ENCODE peak calls at places on chromosome 12, in ten cellular contexts. W is pancreas; D is upper lobe of right lung; O is heart left ventricle; Y is small intestine; F is CD8-positive, alpha-beta memory T cell; B is HCT116; S is fibroblast of lung; K is breast epithelium; G is GM12878. X is an unnamed sample. For H3K27me3, the result is how much of the 10 kb centered on the place peaks cover.

GRCh38 chr12:50322196-50322595 is 38.9 kb upstream of the LIMA1 start:
- DNase-seq in W (no peak), D (no peak), O (no peak), Y (peak), F (no peak), B (no peak), S (no peak), K (no peak), G (no peak), X (no peak)

GRCh38 chr12:100481021-100481420 is 7.4 kb downstream of the NR1H4 start:
- DNase-seq in W (no peak), D (no peak), O (no peak), Y (no peak), F (no peak), B (no peak), S (no peak), K (no peak), G (no peak), X (no peak)

GRCh38 chr12:109767456-109767855 is 53.8 kb downstream of the FAM222A start:
- DNase-seq in W (no peak), D (no peak), O (no peak), Y (no peak), F (no peak), B (no peak), S (no peak), K (no peak), G (no peak), X (no peak)

GRCh38 chr12:65740873-65741600 is 83.2 kb upstream of the HMGA2 start:
- DNase-seq in W (peak), D (peak), O (peak), Y (peak), F (peak), B (no peak), S (peak), K (no peak), G (no peak), X (peak)

GRCh38 chr12:67436230-67436629 is 167.1 kb downstream of the CAND1 start:
- DNase-seq in W (no peak), D (no peak), O (no peak), Y (no peak), F (no peak), B (no peak), S (no peak), K (no peak), G (no peak), X (no peak)

GRCh38 chr12:115374480-115375187 is 690.7 kb upstream of the TBX3 start:
- DNase-seq in W (no peak), D (no peak), O (no peak), Y (no peak), F (no peak), B (no peak), S (no peak), K (no peak), G (peak), X (peak)

GRCh38 chr12:51381226-51382079 is 9.8 kb downstream of the GALNT6 start:
- DNase-seq in W (no peak), D (no peak), O (no peak), Y (no peak), F (no peak), B (no peak), S (peak), K (no peak), G (no peak), X (no peak)

GRCh38 chr12:124469193-124469888 is 98.1 kb downstream of the NCOR2 start:
- DNase-seq in W (no peak), D (no peak), O (no peak), Y (no peak), F (peak), B (no peak), S (peak), K (no peak), G (no peak), X (no peak)

GRCh38 chr12:30753233-30753632 is 1.5 kb downstream of the CAPRIN2 start:
- DNase-seq in W (no peak), D (no peak), O (no peak), Y (no peak), F (peak), B (no peak), S (peak), K (no peak), G (no peak), X (peak)

GRCh38 chr12:46332260-46332659 is 40.3 kb downstream of the SLC38A2 start:
- DNase-seq in W (no peak), D (no peak), O (no peak), Y (no peak), F (no peak), B (no peak), S (peak), K (no peak), G (no peak), X (no peak)

GRCh38 chr12:43306066-43306465 is 245.9 kb downstream of the ADAMTS20 start:
- DNase-seq in W (no peak), D (no peak), O (no peak), Y (no peak), F (no peak), B (no peak), S (peak), K (no peak), G (no peak), X (no peak)

GRCh38 chr12:5470221-5470620 is 38.3 kb downstream of the NTF3 start:
- DNase-seq in W (no peak), D (no peak), O (no peak), Y (no peak), F (no peak), B (no peak), S (no peak), K (no peak), G (no peak), X (no peak)

GRCh38 chr12:123696209-123696608 is 15.9 kb upstream of the ATP6V0A2 start:
- DNase-seq in W (no peak), D (no peak), O (no peak), Y (no peak), F (no peak), B (no peak), S (no peak), K (no peak), G (no peak), X (no peak)

GRCh38 chr12:96190403-96191170 is 3.6 kb upstream of the ELK3 start:
- DNase-seq in W (no peak), D (no peak), O (no peak), Y (no peak), F (no peak), B (no peak), S (no peak), K (no peak), G (no peak), X (no peak)
- H3K4me3 ChIP-seq in W (no peak), D (no peak), O (no peak), Y (no peak), F (no peak), B (no peak), S (no peak), K (no peak), G (peak), X (no peak)

GRCh38 chr12:211639-212382 is 2.1 kb downstream of the SLC6A12 start:
- DNase-seq in W (no peak), D (no peak), O (peak), Y (no peak), F (no peak), B (no peak), S (no peak), K (no peak), G (no peak), X (no peak)

GRCh38 chr12:209851-210250 is 4.1 kb downstream of the SLC6A12 start:
- DNase-seq in W (no peak), D (no peak), O (peak), Y (no peak), F (no peak), B (no peak), S (no peak), K (no peak), G (no peak), X (no peak)

GRCh38 chr12:212383-212798 is 1.6 kb downstream of the SLC6A12 start:
- DNase-seq in W (no peak), D (no peak), O (no peak), Y (no peak), F (no peak), B (no peak), S (no peak), K (no peak), G (no peak), X (no peak)

GRCh38 chr12:210277-211141 is 3.4 kb downstream of the SLC6A12 start:
- DNase-seq in W (no peak), D (no peak), O (peak), Y (peak), F (no peak), B (no peak), S (no peak), K (no peak), G (no peak), X (no peak)

DNA sequence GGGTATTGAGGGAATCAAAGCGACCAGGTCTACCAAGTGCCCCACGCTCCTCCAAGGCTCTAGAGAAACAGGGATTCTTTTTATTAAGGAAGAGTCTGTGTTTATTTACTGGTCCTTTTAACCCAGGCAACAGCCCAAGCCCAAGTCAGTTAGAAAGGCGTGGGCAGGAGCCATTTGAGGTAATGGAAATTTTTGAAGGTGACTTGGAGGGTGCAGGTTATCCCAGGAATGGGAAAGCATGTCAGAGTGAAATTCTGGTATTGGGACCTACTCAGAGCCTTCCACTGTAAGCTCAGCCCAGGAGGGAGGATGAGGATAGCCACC is 2.9 kb downstream of the SLC6A12 start:
- DNase-seq in W (no peak), D (no peak), O (no peak), Y (peak), F (no peak), B (no peak), S (no peak), K (no peak), G (no peak), X (no peak)
- H3K27me3 ChIP-seq in W (under half), D (under half), O (under half), Y (under half), F (under half), B (under half), S (under half), K (under half), G (under half), X (under half)

GRCh38 chr12:54549774-54550451 is 512 bp downstream of the PDE1B start:
- DNase-seq in W (no peak), D (no peak), O (no peak), Y (no peak), F (no peak), B (no peak), S (no peak), K (no peak), G (no peak), X (no peak)
- H3K4me3 ChIP-seq in W (no peak), D (peak), O (peak), Y (peak), F (peak), B (no peak), S (peak), K (peak), G (peak), X (no peak)

DNA sequence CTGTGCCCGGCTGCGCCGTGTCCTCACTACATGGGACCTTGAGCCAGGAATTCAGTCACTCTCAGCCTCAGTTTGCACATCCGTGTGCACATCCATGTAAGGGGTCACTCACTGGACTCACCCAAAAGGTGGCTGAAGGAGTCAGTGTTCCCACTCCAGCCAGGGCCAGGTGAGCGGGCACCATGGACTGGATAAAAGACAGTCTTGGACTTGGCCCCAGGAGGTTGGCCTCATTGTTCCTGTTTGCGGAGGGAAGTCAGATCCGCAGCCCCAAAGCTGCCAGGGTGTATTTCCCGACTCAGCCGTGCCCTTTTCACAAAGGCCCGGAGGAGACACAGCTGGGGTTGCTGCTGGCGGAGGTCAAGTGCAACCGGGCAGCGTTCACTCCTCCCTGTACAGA is 170.7 kb upstream of the MYL2 start:
- DNase-seq in W (no peak), D (peak), O (no peak), Y (no peak), F (no peak), B (no peak), S (no peak), K (no peak), G (no peak), X (no peak)
- H3K27me3 ChIP-seq in W (under half), D (under half), O (under half), Y (under half), F (under half), B (under half), S (under half), K (under half), G (under half), X (under half)

DNA sequence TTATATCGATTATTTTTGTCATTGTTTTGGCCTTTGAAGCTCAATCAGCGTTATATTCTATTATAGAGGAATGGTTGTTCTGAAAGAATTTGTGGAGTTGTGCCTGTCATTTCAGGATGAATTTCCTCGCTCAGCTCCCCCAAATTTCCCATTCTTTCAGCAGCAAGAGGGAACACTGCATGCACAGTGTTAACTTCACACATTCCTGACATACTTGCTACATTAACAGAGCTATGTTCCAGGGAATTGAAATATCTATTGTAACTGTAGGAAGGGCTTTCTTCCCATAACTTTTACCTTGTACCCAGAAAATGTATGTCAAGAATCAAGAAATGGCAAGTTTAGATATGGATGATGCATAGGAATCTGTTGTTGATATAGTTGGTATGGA is 379.0 kb downstream of the LRIG3 start:
- DNase-seq in W (no peak), D (no peak), O (no peak), Y (no peak), F (no peak), B (no peak), S (no peak), K (no peak), G (no peak), X (no peak)
- H3K4me3 ChIP-seq in W (no peak), D (no peak), O (no peak), Y (no peak), F (no peak), B (no peak), S (no peak), K (no peak), G (no peak), X (no peak)

GRCh38 chr12:71029302-71029701 is 108.8 kb upstream of the PTPRR start:
- DNase-seq in W (no peak), D (no peak), O (no peak), Y (no peak), F (no peak), B (no peak), S (no peak), K (no peak), G (no peak), X (no peak)
- H3K27me3 ChIP-seq in W (under half), D (under half), O (under half), Y (under half), F (under half), B (under half), S (under half), K (under half), G (under half), X (under half)

GRCh38 chr12:7933255-7933726 is 2.7 kb downstream of the SLC2A3 start:
- DNase-seq in W (no peak), D (peak), O (peak), Y (peak), F (peak), B (peak), S (peak), K (no peak), G (peak), X (peak)
- H3K4me3 ChIP-seq in W (no peak), D (peak), O (peak), Y (peak), F (peak), B (no peak), S (peak), K (peak), G (peak), X (peak)

GRCh38 chr12:89350661-89351488 is 1.4 kb downstream of the DUSP6 start:
- DNase-seq in W (peak), D (peak), O (peak), Y (peak), F (peak), B (no peak), S (peak), K (no peak), G (no peak), X (peak)
- H3K27me3 ChIP-seq in W (under half), D (under half), O (under half), Y (under half), F (under half), B (under half), S (under half), K (under half), G (under half), X (under half)

X was measured in GM06990.